ENCODE peak calls at places on chromosome 12, in nine cellular contexts. One of them, this sample, is unnamed.

GRCh38 chr12:131618303-131618658 is 92.6 kb upstream of the SFSWAP start:
- DNase-seq in neural progenitor cell: peak; percentile 82
- DNase-seq in choroid plexus epithelial cell: no peak
- DNase-seq in Peyer's patch: no peak
- DNase-seq in thyroid gland: no peak
- DNase-seq in H1: no peak
- DNase-seq in HFF-Myc: no peak
- DNase-seq in heart left ventricle: no peak
- DNase-seq in left lung: no peak
- DNase-seq in this sample: no peak

GRCh38 chr12:79765157-79765556 is 74.4 kb upstream of the PAWR start:
- DNase-seq in Peyer's patch: no peak
- DNase-seq in left lung: no peak
- DNase-seq in neural progenitor cell: no peak
- DNase-seq in heart left ventricle: no peak
- DNase-seq in choroid plexus epithelial cell: no peak
- DNase-seq in H1: no peak
- DNase-seq in HFF-Myc: no peak
- DNase-seq in thyroid gland: no peak
- DNase-seq in this sample: no peak

GRCh38 chr12:42442328-42442759 is 116.4 kb downstream of the PPHLN1 start:
- DNase-seq in heart left ventricle: no peak
- DNase-seq in H1: no peak
- DNase-seq in neural progenitor cell: no peak
- DNase-seq in Peyer's patch: no peak
- DNase-seq in HFF-Myc: no peak
- DNase-seq in left lung: peak; percentile 34
- DNase-seq in thyroid gland: no peak
- DNase-seq in choroid plexus epithelial cell: no peak
- DNase-seq in this sample: no peak

GRCh38 chr12:40229690-40230651 is 5.2 kb downstream of the LRRK2 start:
- DNase-seq in heart left ventricle: no peak
- DNase-seq in Peyer's patch: no peak
- DNase-seq in choroid plexus epithelial cell: no peak
- DNase-seq in H1: no peak
- DNase-seq in thyroid gland: no peak
- DNase-seq in neural progenitor cell: no peak
- DNase-seq in left lung: no peak
- DNase-seq in HFF-Myc: no peak
- DNase-seq in this sample: peak; percentile 64

GRCh38 chr12:46153267-46153872 is 115.5 kb downstream of the SLC38A1 start:
- DNase-seq in Peyer's patch: no peak
- DNase-seq in HFF-Myc: no peak
- DNase-seq in thyroid gland: no peak
- DNase-seq in H1: no peak
- DNase-seq in choroid plexus epithelial cell: peak; percentile 57
- DNase-seq in left lung: no peak
- DNase-seq in heart left ventricle: no peak
- DNase-seq in neural progenitor cell: peak; percentile 20
- DNase-seq in this sample: peak; percentile 48

GRCh38 chr12:85057370-85057963 is 21.3 kb downstream of the LRRIQ1 start:
- DNase-seq in heart left ventricle: no peak
- DNase-seq in choroid plexus epithelial cell: peak; percentile 70
- DNase-seq in left lung: no peak
- DNase-seq in Peyer's patch: no peak
- DNase-seq in HFF-Myc: peak; percentile 19
- DNase-seq in thyroid gland: peak; percentile 8
- DNase-seq in neural progenitor cell: peak; percentile 69
- DNase-seq in H1: no peak
- DNase-seq in this sample: peak; percentile 64

GRCh38 chr12:105892362-105892910 is 246.3 kb downstream of the NUAK1 start:
- DNase-seq in Peyer's patch: no peak
- DNase-seq in thyroid gland: no peak
- DNase-seq in HFF-Myc: no peak
- DNase-seq in H1: no peak
- DNase-seq in left lung: no peak
- DNase-seq in choroid plexus epithelial cell: no peak
- DNase-seq in heart left ventricle: no peak
- DNase-seq in neural progenitor cell: no peak
- DNase-seq in this sample: no peak

GRCh38 chr12:115233891-115234543 is 550.0 kb upstream of the TBX3 start:
- DNase-seq in thyroid gland: no peak
- DNase-seq in neural progenitor cell: peak; percentile 31
- DNase-seq in left lung: no peak
- DNase-seq in choroid plexus epithelial cell: no peak
- DNase-seq in H1: no peak
- DNase-seq in Peyer's patch: no peak
- DNase-seq in HFF-Myc: no peak
- DNase-seq in heart left ventricle: no peak
- DNase-seq in this sample: no peak

GRCh38 chr12:107404981-107405380 is 280.6 kb upstream of the PWP1 start:
- DNase-seq in thyroid gland: peak; percentile 33
- DNase-seq in heart left ventricle: no peak
- DNase-seq in Peyer's patch: no peak
- DNase-seq in neural progenitor cell: peak; percentile 59
- DNase-seq in left lung: no peak
- DNase-seq in H1: no peak
- DNase-seq in choroid plexus epithelial cell: peak; percentile 76
- DNase-seq in HFF-Myc: no peak
- DNase-seq in this sample: peak; percentile 69
- TF ChIP-seq CTCF in thyroid gland: peak; percentile 22
- TF ChIP-seq CTCF in heart left ventricle: no peak
- TF ChIP-seq CTCF in Peyer's patch: no peak
- TF ChIP-seq CTCF in neural progenitor cell: peak; percentile 65
- TF ChIP-seq CTCF in left lung: no peak
- TF ChIP-seq CTCF in H1: peak; percentile 92
- TF ChIP-seq CTCF in choroid plexus epithelial cell: peak; percentile 91
- TF ChIP-seq CTCF in HFF-Myc: peak; percentile 52
- TF ChIP-seq CTCF in this sample: peak; percentile 60

DNA sequence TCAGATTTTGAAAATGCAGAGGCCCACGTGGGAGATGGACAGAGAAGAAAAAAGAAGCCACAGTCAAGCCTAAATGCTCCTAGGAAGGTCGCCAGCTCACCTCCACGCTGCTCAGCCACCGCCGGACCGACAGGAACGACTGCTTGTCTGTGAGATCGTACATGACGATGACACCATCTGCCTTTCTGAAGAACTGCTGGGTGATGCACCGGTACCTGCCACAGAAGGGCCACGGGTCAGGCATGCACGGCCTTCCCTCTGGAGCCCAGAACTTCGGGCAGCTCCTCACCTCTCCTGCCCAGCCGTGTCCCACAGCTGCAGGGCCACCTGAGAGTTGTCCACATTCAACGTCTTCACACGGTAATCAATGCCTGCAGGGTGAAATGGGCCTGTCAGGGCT is 125.6 kb downstream of the CRACR2A start:
- DNase-seq in neural progenitor cell: no peak
- DNase-seq in thyroid gland: no peak
- DNase-seq in choroid plexus epithelial cell: no peak
- DNase-seq in HFF-Myc: no peak
- DNase-seq in left lung: no peak
- DNase-seq in heart left ventricle: no peak
- DNase-seq in H1: no peak
- DNase-seq in Peyer's patch: no peak
- DNase-seq in this sample: no peak
- H3K4me3 ChIP-seq in neural progenitor cell: no peak overlapping the region
- H3K4me3 ChIP-seq in thyroid gland: no peak overlapping the region
- H3K4me3 ChIP-seq in choroid plexus epithelial cell: no peak overlapping the region
- H3K4me3 ChIP-seq in HFF-Myc: no peak overlapping the region
- H3K4me3 ChIP-seq in left lung: no peak overlapping the region
- H3K4me3 ChIP-seq in heart left ventricle: no peak overlapping the region
- H3K4me3 ChIP-seq in H1: no peak overlapping the region
- H3K4me3 ChIP-seq in Peyer's patch: no peak overlapping the region
- H3K4me3 ChIP-seq in this sample: no peak overlapping the region

GRCh38 chr12:7114008-7114407 is 5.0 kb upstream of the C1RL start:
- DNase-seq in choroid plexus epithelial cell: no peak
- DNase-seq in neural progenitor cell: no peak
- DNase-seq in Peyer's patch: no peak
- DNase-seq in left lung: no peak
- DNase-seq in heart left ventricle: no peak
- DNase-seq in H1: no peak
- DNase-seq in thyroid gland: no peak
- DNase-seq in HFF-Myc: no peak
- DNase-seq in this sample: no peak
- TF ChIP-seq CTCF in choroid plexus epithelial cell: no peak
- TF ChIP-seq CTCF in neural progenitor cell: no peak
- TF ChIP-seq CTCF in Peyer's patch: no peak
- TF ChIP-seq CTCF in left lung: no peak
- TF ChIP-seq CTCF in heart left ventricle: no peak
- TF ChIP-seq CTCF in H1: no peak
- TF ChIP-seq CTCF in thyroid gland: no peak
- TF ChIP-seq CTCF in HFF-Myc: no peak
- TF ChIP-seq CTCF in this sample: no peak

DNA sequence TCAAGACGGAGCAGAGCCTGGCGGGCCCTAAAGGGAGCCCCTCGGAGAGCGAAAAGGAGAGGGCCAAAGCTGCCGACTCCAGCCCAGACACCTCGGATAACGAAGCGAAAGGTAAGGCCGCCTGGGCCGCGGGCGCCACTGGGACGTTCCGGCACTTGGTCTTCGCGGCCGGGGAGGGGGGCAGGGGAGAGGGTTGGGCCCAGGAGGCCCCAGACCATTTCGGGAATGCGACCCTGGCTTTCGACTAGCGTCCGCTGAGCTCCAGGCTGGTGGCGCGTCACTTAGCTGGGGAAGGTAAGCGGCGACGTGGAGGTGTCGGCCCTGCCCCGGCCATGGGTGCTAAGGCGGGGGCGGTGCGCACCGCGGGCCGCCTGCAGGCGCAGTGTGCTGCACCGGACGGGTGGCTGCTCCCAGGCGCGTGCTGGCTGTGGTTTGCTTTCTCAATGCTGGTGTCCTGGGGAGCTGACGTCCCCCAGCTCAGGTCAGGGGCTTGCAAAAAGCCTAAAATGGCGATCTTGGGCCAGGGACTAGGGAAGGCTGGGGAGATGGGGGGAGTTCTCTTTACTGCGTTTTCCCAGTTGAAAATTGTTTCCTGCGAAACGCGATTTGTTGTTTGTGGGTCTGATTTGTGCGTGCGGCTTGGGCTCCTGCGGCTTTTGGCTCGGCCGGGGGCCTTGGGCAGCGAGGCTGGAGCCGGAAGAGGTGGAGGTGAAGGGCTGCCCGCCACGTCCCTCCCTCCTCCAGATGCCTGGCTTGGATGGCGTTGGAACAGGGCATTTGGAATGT is 1.1 kb downstream of the HOXC10 start:
- DNase-seq in H1: no peak
- DNase-seq in choroid plexus epithelial cell: no peak
- DNase-seq in neural progenitor cell: no peak
- DNase-seq in heart left ventricle: no peak
- DNase-seq in Peyer's patch: no peak
- DNase-seq in left lung: no peak
- DNase-seq in HFF-Myc: no peak
- DNase-seq in thyroid gland: no peak
- DNase-seq in this sample: peak; percentile 26
- H3K4me3 ChIP-seq in H1: no peak overlapping the region
- H3K4me3 ChIP-seq in choroid plexus epithelial cell: no peak overlapping the region
- H3K4me3 ChIP-seq in neural progenitor cell: no peak overlapping the region
- H3K4me3 ChIP-seq in heart left ventricle: no peak overlapping the region
- H3K4me3 ChIP-seq in Peyer's patch: peak overlapping the region; percentile 14
- H3K4me3 ChIP-seq in left lung: no peak overlapping the region
- H3K4me3 ChIP-seq in HFF-Myc: peak overlapping the region; percentile 51
- H3K4me3 ChIP-seq in thyroid gland: no peak overlapping the region
- H3K4me3 ChIP-seq in this sample: no peak overlapping the region